ENCODE peak calls at places on chromosomes 1 and 21, in four cellular contexts. H is pancreas, Q is OCI-LY7, M is heart left ventricle. J is an unnamed sample.
A peak's percentile ranks its signal among the peaks of the same experiment; 100 is the strongest.

GRCh38 chr1:221117548-221117951 is 238.3 kb downstream of the HLX start:
- DNase-seq in H (peak; percentile 75), Q (no peak), M (peak; percentile 57), J (no peak)

GRCh38 chr1:1678581-1679380 is 13.8 kb downstream of the SLC35E2B start:
- DNase-seq in H (peak; percentile 19), Q (peak; percentile 89), M (peak; percentile 25), J (peak; percentile 90)

GRCh38 chr1:162422662-162423375 is 10.9 kb upstream of the SH2D1B start:
- DNase-seq in H (no peak), Q (no peak), M (no peak), J (no peak)

GRCh38 chr1:200415227-200415626 is 5.4 kb upstream of the ZNF281 start:
- DNase-seq in H (no peak), Q (no peak), M (no peak), J (no peak)

GRCh38 chr1:228017356-228018124 is 10.7 kb downstream of the WNT3A start:
- DNase-seq in H (no peak), Q (no peak), M (no peak), J (no peak)

GRCh38 chr1:227372662-227373061 is 54.4 kb upstream of the CDC42BPA start:
- DNase-seq in H (no peak), Q (no peak), M (no peak), J (no peak)

GRCh38 chr1:184163674-184164470 is 112.3 kb downstream of the TSEN15 start:
- DNase-seq in H (no peak), Q (no peak), M (peak; percentile 54), J (no peak)

GRCh38 chr1:47840791-47841190 is 156.4 kb downstream of the TRABD2B start:
- DNase-seq in H (no peak), Q (no peak), M (no peak), J (peak; percentile 1)

GRCh38 chr1:27114522-27114921 is 40.4 kb downstream of the SLC9A1 start:
- DNase-seq in H (no peak), Q (no peak), M (no peak), J (no peak)

GRCh38 chr1:230542054-230542453 is 100.2 kb upstream of the COG2 start:
- DNase-seq in H (no peak), Q (no peak), M (no peak), J (no peak)

GRCh38 chr1:236806634-236807033 is 11.5 kb downstream of the MTR start:
- DNase-seq in H (no peak), Q (no peak), M (no peak), J (no peak)
- H3K36me3 ChIP-seq in H (no peaks in the 10 kb centered on the region), Q (peaks cover 88% of the 10 kb centered on the region), M (peaks cover 15% of the 10 kb centered on the region), J (no peaks in the 10 kb centered on the region)

GRCh38 chr1:206471415-206471801 is 1.1 kb downstream of the IKBKE start:
- DNase-seq in H (no peak), Q (peak; percentile 51), M (no peak), J (no peak)
- H3K4me3 ChIP-seq in H (no peak overlapping the region), Q (peak overlapping the region; percentile 82), M (peak overlapping the region; percentile 61), J (peak overlapping the region; percentile 53)

DNA sequence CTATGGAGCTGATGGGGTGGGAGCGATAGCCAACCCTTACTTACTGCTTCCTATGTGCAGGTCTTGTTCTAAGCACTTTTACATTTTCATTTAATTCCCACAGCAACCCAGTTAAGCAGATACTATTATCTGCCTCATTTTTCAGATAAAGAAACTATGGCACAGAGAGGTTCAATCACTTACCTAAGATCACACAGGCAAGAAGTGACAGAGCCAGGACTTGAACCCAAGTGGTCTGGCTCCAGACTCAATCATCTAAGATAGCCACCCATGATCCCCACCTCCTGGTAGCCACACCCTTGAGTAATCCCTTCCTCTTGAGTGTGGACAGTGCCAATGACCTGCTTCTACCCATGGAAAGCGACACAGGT is 23.2 kb upstream of the IFNAR1 start:
- DNase-seq in H (no peak), Q (no peak), M (no peak), J (no peak)
- H3K27ac ChIP-seq in H (peak overlapping the region; percentile 24), Q (peak overlapping the region; percentile 95), M (peak overlapping the region; percentile 76), J (peak overlapping the region; percentile 35)

GRCh38 chr1:54728027-54728426 is 12.4 kb downstream of the TTC4 start:
- DNase-seq in H (no peak), Q (no peak), M (no peak), J (no peak)
- H3K36me3 ChIP-seq in H (peaks cover 3% of the 10 kb centered on the region), Q (peaks cover 87% of the 10 kb centered on the region), M (peaks cover 90% of the 10 kb centered on the region), J (no peaks in the 10 kb centered on the region)